ENCODE peak calls at places on chromosomes 4 and X, in four cellular contexts. N, Z, O and E are unnamed samples.

GRCh38 chr4:80197132-80197573 is at the start of gene PRDM8:
- DNase-seq in N (no peak), Z (no peak), O (no peak), E (no peak)

GRCh38 chrX:318068-318738 is 393 bp downstream of the GTPBP6 start:
- DNase-seq in N (peak), Z (peak), O (peak), E (peak)

GRCh38 chr4:6641164-6641970 is 882 bp downstream of the MRFAP1 start:
- DNase-seq in N (peak), Z (peak), O (peak), E (peak)

GRCh38 chr4:56958111-56958517 is 19.3 kb downstream of the NOA1 start:
- DNase-seq in N (peak), Z (peak), O (peak), E (peak)

GRCh38 chr4:25810815-25811690 is 51.7 kb downstream of the SEL1L3 start:
- DNase-seq in N (no peak), Z (peak), O (no peak), E (no peak)

GRCh38 chr4:186765673-186766546 is 42.3 kb upstream of the FAT1 start:
- DNase-seq in N (no peak), Z (no peak), O (no peak), E (no peak)

GRCh38 chrX:1212532-1212931 is at the start of gene CRLF2:
- DNase-seq in N (no peak), Z (no peak), O (no peak), E (no peak)

GRCh38 chrX:14581081-14581480 is 51.7 kb downstream of the GLRA2 start:
- DNase-seq in N (no peak), Z (no peak), O (no peak), E (no peak)

GRCh38 chr4:27666943-27667342 is 806.3 kb downstream of the STIM2 start:
- DNase-seq in N (no peak), Z (no peak), O (no peak), E (no peak)

GRCh38 chrX:74924449-74925209 is 623 bp downstream of the NEXMIF start:
- DNase-seq in N (peak), Z (peak), O (peak), E (peak)

GRCh38 chr4:177484613-177485021 is 42.4 kb upstream of the AGA start:
- DNase-seq in N (no peak), Z (peak), O (peak), E (no peak)